ENCODE peak calls at places on chromosomes 6 and 20, in four cellular contexts. J is GM12865, V is bronchial epithelial cell, W is transverse colon. K is an unnamed sample.

GRCh38 chr6:158622545-158623190 is 21.9 kb downstream of the DYNLT1 start:
- DNase-seq in J (no peak), V (no peak), W (no peak), K (no peak)

GRCh38 chr20:51697119-51697826 is 70.9 kb downstream of the ATP9A start:
- DNase-seq in J (no peak), V (peak; percentile 18), W (no peak), K (no peak)

GRCh38 chr6:1131285-1132079 is 180.4 kb upstream of the FOXQ1 start:
- DNase-seq in J (no peak), V (peak; percentile 99), W (no peak), K (no peak)

GRCh38 chr20:257419-257818 is at the start of gene DEFB132:
- DNase-seq in J (no peak), V (no peak), W (no peak), K (no peak)

GRCh38 chr6:130534627-130535026 is 168.8 kb downstream of the TMEM200A start:
- DNase-seq in J (no peak), V (no peak), W (no peak), K (no peak)

GRCh38 chr20:30502670-30503069 is 754.8 kb upstream of the DEFB115 start:
- DNase-seq in J (no peak), V (no peak), W (no peak), K (no peak)

GRCh38 chr6:4812068-4812467 is 35.9 kb downstream of the CDYL start:
- DNase-seq in J (no peak), V (peak; percentile 43), W (no peak), K (no peak)

GRCh38 chr6:167469101-167469500 is 144.2 kb downstream of the TTLL2 start:
- DNase-seq in J (no peak), V (no peak), W (no peak), K (no peak)

GRCh38 chr6:7769702-7770101 is 43.8 kb downstream of the BMP6 start:
- DNase-seq in J (no peak), V (peak; percentile 60), W (no peak), K (no peak)

GRCh38 chr6:22784611-22785010 is 215.2 kb downstream of the HDGFL1 start:
- DNase-seq in J (no peak), V (no peak), W (no peak), K (peak; percentile 33)

GRCh38 chr20:11585752-11586352 is 331.8 kb upstream of the BTBD3 start:
- DNase-seq in J (no peak), V (peak; percentile 27), W (no peak), K (no peak)

GRCh38 chr6:7175463-7175862 is 67.7 kb downstream of the RREB1 start:
- DNase-seq in J (no peak), V (no peak), W (no peak), K (no peak)

GRCh38 chr20:434661-435419 is 26.7 kb downstream of the RBCK1 start:
- DNase-seq in J (no peak), V (no peak), W (no peak), K (no peak)

GRCh38 chr6:68740828-68741500 is 105.9 kb downstream of the ADGRB3 start:
- DNase-seq in J (no peak), V (no peak), W (no peak), K (no peak)

GRCh38 chr20:1636621-1637020 is 16.8 kb upstream of the SIRPB1 start:
- DNase-seq in J (no peak), V (no peak), W (no peak), K (no peak)

GRCh38 chr6:105319331-105319730 is 83.6 kb downstream of the PREP start:
- DNase-seq in J (no peak), V (peak; percentile 26), W (no peak), K (no peak)

GRCh38 chr6:109962271-109962670 is 15.8 kb upstream of the GPR6 start:
- DNase-seq in J (no peak), V (no peak), W (no peak), K (no peak)

GRCh38 chr6:112879920-112880413 is 532.8 kb downstream of the RFPL4B start:
- DNase-seq in J (peak; percentile 89), V (no peak), W (peak; percentile 19), K (peak; percentile 43)
- TF ChIP-seq CTCF in J (peak; percentile 73), V (peak; percentile 44), W (no peak), K (peak; percentile 72)

GRCh38 chr6:31690231-31691077 is 9.6 kb upstream of the LY6G5C start:
- DNase-seq in J (no peak), V (no peak), W (peak; percentile 44), K (no peak)

GRCh38 chr6:31691564-31692108 is 10.8 kb upstream of the LY6G5C start:
- DNase-seq in J (no peak), V (no peak), W (no peak), K (no peak)

GRCh38 chr6:31691078-31691463 is 10.2 kb upstream of the LY6G5C start:
- DNase-seq in J (no peak), V (no peak), W (no peak), K (no peak)

GRCh38 chr6:31687860-31688693 is 7.2 kb upstream of the LY6G5C start:
- DNase-seq in J (no peak), V (no peak), W (no peak), K (no peak)

GRCh38 chr6:31689249-31690110 is 8.6 kb upstream of the LY6G5C start:
- DNase-seq in J (no peak), V (no peak), W (no peak), K (no peak)
- TF ChIP-seq CTCF in J (peak; percentile 52), V (peak; percentile 59), W (peak; percentile 11), K (peak; percentile 41)

GRCh38 chr6:53734473-53735299 is 60.1 kb upstream of the LRRC1 start:
- DNase-seq in J (peak; percentile 32), V (peak; percentile 96), W (peak; percentile 68), K (peak; percentile 11)
- TF ChIP-seq CTCF in J (peak; percentile 23), V (peak; percentile 67), W (no peak), K (peak; percentile 53)

GRCh38 chr6:45421700-45422540 is 44.2 kb upstream of the SUPT3H start:
- DNase-seq in J (no peak), V (peak; percentile 43), W (peak; percentile 66), K (peak; percentile 41)

GRCh38 chr6:45420083-45420908 is 42.6 kb upstream of the SUPT3H start:
- DNase-seq in J (no peak), V (peak; percentile 59), W (peak; percentile 56), K (peak; percentile 5)

GRCh38 chr6:45420909-45421699 is 43.4 kb upstream of the SUPT3H start:
- DNase-seq in J (no peak), V (no peak), W (no peak), K (no peak)

GRCh38 chr6:45417461-45417860 is 39.7 kb upstream of the SUPT3H start:
- DNase-seq in J (no peak), V (no peak), W (no peak), K (no peak)

DNA sequence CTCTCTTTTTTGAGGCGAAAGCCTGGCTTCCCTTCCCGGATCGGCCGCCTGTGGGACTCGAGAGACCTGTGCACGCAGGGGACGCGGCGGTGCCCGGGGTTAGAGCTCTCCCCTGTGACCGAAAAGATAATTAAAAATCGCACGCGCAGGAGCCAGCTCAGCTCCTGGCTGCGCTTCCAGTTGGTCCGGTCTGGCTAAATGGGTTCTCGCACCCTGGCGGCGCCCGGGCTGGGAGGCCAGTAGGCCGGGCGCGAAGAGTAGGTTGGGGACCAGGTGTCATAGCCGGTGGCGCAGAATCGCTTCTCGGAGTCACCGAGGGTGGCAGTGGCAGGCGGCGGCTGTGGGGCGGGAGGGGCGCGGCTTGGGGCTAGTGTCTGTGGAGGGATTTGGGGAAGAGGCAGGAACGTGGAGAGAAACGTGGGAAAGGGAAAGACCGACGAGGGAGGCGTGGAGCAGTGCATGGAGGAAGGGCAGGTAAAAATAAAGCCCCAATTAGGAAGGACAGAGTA is 41.9 kb upstream of the SUPT3H start:
- DNase-seq in J (peak; percentile 45), V (peak; percentile 56), W (peak; percentile 72), K (peak; percentile 27)
- TF ChIP-seq CTCF in J (no peak), V (peak; percentile 57), W (peak; percentile 21), K (peak; percentile 57)

GRCh38 chr20:32470025-32470861 is 112.1 kb downstream of the ASXL1 start:
- DNase-seq in J (peak; percentile 70), V (peak; percentile 35), W (peak; percentile 53), K (no peak)
- TF ChIP-seq CTCF in J (no peak), V (peak; percentile 46), W (peak; percentile 38), K (peak; percentile 48)